ENCODE peak calls at places on chromosomes 6 and 20, in six cellular contexts. One of them, this sample, is unnamed.

GRCh38 chr6:44105993-44106740 is 21.1 kb downstream of the MRPL14 start:
- DNase-seq in kidney: no peak
- DNase-seq in coronary artery: no peak
- DNase-seq in GM23338: no peak
- DNase-seq in HepG2: no peak
- DNase-seq in stomach: no peak
- DNase-seq in this sample: no peak

GRCh38 chr6:100210138-100210872 is 216.3 kb upstream of the MCHR2 start:
- DNase-seq in kidney: no peak
- DNase-seq in coronary artery: no peak
- DNase-seq in GM23338: no peak
- DNase-seq in HepG2: no peak
- DNase-seq in stomach: no peak
- DNase-seq in this sample: no peak

GRCh38 chr20:47262008-47262364 is 94.5 kb downstream of the ZMYND8 start:
- DNase-seq in kidney: no peak
- DNase-seq in coronary artery: no peak
- DNase-seq in GM23338: no peak
- DNase-seq in HepG2: no peak
- DNase-seq in stomach: no peak
- DNase-seq in this sample: no peak

GRCh38 chr6:56370127-56370540 is 122.8 kb upstream of the COL21A1 start:
- DNase-seq in kidney: peak
- DNase-seq in coronary artery: peak
- DNase-seq in GM23338: peak
- DNase-seq in HepG2: peak
- DNase-seq in stomach: peak
- DNase-seq in this sample: peak

GRCh38 chr6:46098678-46099077 is 31.1 kb upstream of the ENPP4 start:
- DNase-seq in kidney: peak
- DNase-seq in coronary artery: no peak
- DNase-seq in GM23338: no peak
- DNase-seq in HepG2: peak
- DNase-seq in stomach: peak
- DNase-seq in this sample: no peak

GRCh38 chr20:24473435-24473834 is 4.0 kb downstream of the SYNDIG1 start:
- DNase-seq in kidney: no peak
- DNase-seq in coronary artery: no peak
- DNase-seq in GM23338: no peak
- DNase-seq in HepG2: no peak
- DNase-seq in stomach: no peak
- DNase-seq in this sample: no peak

GRCh38 chr20:40512567-40512966 is 176.5 kb downstream of the MAFB start:
- DNase-seq in kidney: no peak
- DNase-seq in coronary artery: no peak
- DNase-seq in GM23338: no peak
- DNase-seq in HepG2: no peak
- DNase-seq in stomach: no peak
- DNase-seq in this sample: no peak

GRCh38 chr6:169725270-169726048 is 1.2 kb upstream of the PHF10 start:
- DNase-seq in kidney: peak
- DNase-seq in coronary artery: peak
- DNase-seq in GM23338: peak
- DNase-seq in HepG2: peak
- DNase-seq in stomach: peak
- DNase-seq in this sample: peak

GRCh38 chr6:159606786-159607185 is 86.3 kb downstream of the SOD2 start:
- DNase-seq in kidney: no peak
- DNase-seq in coronary artery: no peak
- DNase-seq in GM23338: no peak
- DNase-seq in HepG2: no peak
- DNase-seq in stomach: no peak
- DNase-seq in this sample: no peak

GRCh38 chr6:36368921-36369880 is 18.3 kb downstream of the ETV7 start:
- DNase-seq in kidney: no peak
- DNase-seq in coronary artery: no peak
- DNase-seq in GM23338: no peak
- DNase-seq in HepG2: no peak
- DNase-seq in stomach: no peak
- DNase-seq in this sample: peak

GRCh38 chr6:82836022-82836575 is 229.5 kb downstream of the UBE3D start:
- DNase-seq in kidney: no peak
- DNase-seq in coronary artery: no peak
- DNase-seq in GM23338: peak
- DNase-seq in HepG2: no peak
- DNase-seq in stomach: no peak
- DNase-seq in this sample: no peak

GRCh38 chr20:19026121-19026878 is 186.1 kb upstream of the SLC24A3 start:
- DNase-seq in kidney: no peak
- DNase-seq in coronary artery: no peak
- DNase-seq in GM23338: no peak
- DNase-seq in HepG2: no peak
- DNase-seq in stomach: no peak
- DNase-seq in this sample: peak

GRCh38 chr20:48190757-48191156 is 405.5 kb upstream of the SULF2 start:
- DNase-seq in kidney: no peak
- DNase-seq in coronary artery: no peak
- DNase-seq in GM23338: no peak
- DNase-seq in HepG2: no peak
- DNase-seq in stomach: no peak
- DNase-seq in this sample: no peak

GRCh38 chr6:139341060-139341459 is 33.4 kb downstream of the CITED2 start:
- DNase-seq in kidney: no peak
- DNase-seq in coronary artery: no peak
- DNase-seq in GM23338: no peak
- DNase-seq in HepG2: no peak
- DNase-seq in stomach: no peak
- DNase-seq in this sample: no peak

GRCh38 chr20:45163071-45163803 is 11.5 kb upstream of the PI3 start:
- DNase-seq in kidney: no peak
- DNase-seq in coronary artery: no peak
- DNase-seq in GM23338: no peak
- DNase-seq in HepG2: no peak
- DNase-seq in stomach: no peak
- DNase-seq in this sample: no peak

GRCh38 chr6:131937703-131938631 is 13.2 kb downstream of the CCN2 start:
- DNase-seq in kidney: no peak
- DNase-seq in coronary artery: no peak
- DNase-seq in GM23338: no peak
- DNase-seq in HepG2: peak
- DNase-seq in stomach: no peak
- DNase-seq in this sample: no peak

GRCh38 chr6:163814494-163815364 is 400.2 kb downstream of the QKI start:
- DNase-seq in kidney: no peak
- DNase-seq in coronary artery: no peak
- DNase-seq in GM23338: no peak
- DNase-seq in HepG2: no peak
- DNase-seq in stomach: no peak
- DNase-seq in this sample: no peak

GRCh38 chr20:36273414-36274247 is 32.5 kb upstream of the DLGAP4 start:
- DNase-seq in kidney: no peak
- DNase-seq in coronary artery: no peak
- DNase-seq in GM23338: peak
- DNase-seq in HepG2: no peak
- DNase-seq in stomach: no peak
- DNase-seq in this sample: no peak

GRCh38 chr20:52015155-52015554 is 176.4 kb downstream of the ZFP64 start:
- DNase-seq in kidney: no peak
- DNase-seq in coronary artery: no peak
- DNase-seq in GM23338: no peak
- DNase-seq in HepG2: no peak
- DNase-seq in stomach: no peak
- DNase-seq in this sample: no peak

GRCh38 chr6:159102373-159103160 is 57.8 kb upstream of the TAGAP start:
- DNase-seq in kidney: no peak
- DNase-seq in coronary artery: peak
- DNase-seq in GM23338: no peak
- DNase-seq in HepG2: no peak
- DNase-seq in stomach: no peak
- DNase-seq in this sample: peak

GRCh38 chr6:143236151-143236788 is 175.6 kb downstream of the AIG1 start:
- DNase-seq in kidney: no peak
- DNase-seq in coronary artery: no peak
- DNase-seq in GM23338: peak
- DNase-seq in HepG2: no peak
- DNase-seq in stomach: no peak
- DNase-seq in this sample: peak

GRCh38 chr20:50121858-50122271 is 8.9 kb upstream of the UBE2V1 start:
- DNase-seq in kidney: peak
- DNase-seq in coronary artery: no peak
- DNase-seq in GM23338: peak
- DNase-seq in HepG2: no peak
- DNase-seq in stomach: no peak
- DNase-seq in this sample: peak

GRCh38 chr6:26158581-26159416 is 71.6 kb downstream of the HFE start:
- DNase-seq in kidney: peak
- DNase-seq in coronary artery: peak
- DNase-seq in GM23338: peak
- DNase-seq in HepG2: no peak
- DNase-seq in stomach: peak
- DNase-seq in this sample: peak

GRCh38 chr6:156971153-156971882 is 194.1 kb downstream of the ARID1B start:
- DNase-seq in kidney: no peak
- DNase-seq in coronary artery: no peak
- DNase-seq in GM23338: no peak
- DNase-seq in HepG2: no peak
- DNase-seq in stomach: no peak
- DNase-seq in this sample: no peak
- H3K27ac ChIP-seq in kidney: no peak
- H3K27ac ChIP-seq in coronary artery: no peak
- H3K27ac ChIP-seq in GM23338: no peak
- H3K27ac ChIP-seq in HepG2: no peak
- H3K27ac ChIP-seq in stomach: no peak
- H3K27ac ChIP-seq in this sample: no peak

GRCh38 chr20:845967-846893 is 12.7 kb downstream of the FAM110A start:
- DNase-seq in kidney: no peak
- DNase-seq in coronary artery: no peak
- DNase-seq in GM23338: no peak
- DNase-seq in HepG2: no peak
- DNase-seq in stomach: no peak
- DNase-seq in this sample: no peak
- H3K4me3 ChIP-seq in kidney: peak
- H3K4me3 ChIP-seq in coronary artery: peak
- H3K4me3 ChIP-seq in GM23338: peak
- H3K4me3 ChIP-seq in HepG2: no peak
- H3K4me3 ChIP-seq in stomach: no peak
- H3K4me3 ChIP-seq in this sample: no peak

GRCh38 chr6:69791065-69791471 is 5.7 kb downstream of the LMBRD1 start:
- DNase-seq in kidney: no peak
- DNase-seq in coronary artery: no peak
- DNase-seq in GM23338: peak
- DNase-seq in HepG2: no peak
- DNase-seq in stomach: no peak
- DNase-seq in this sample: no peak
- H3K27ac ChIP-seq in kidney: no peak
- H3K27ac ChIP-seq in coronary artery: peak
- H3K27ac ChIP-seq in GM23338: peak
- H3K27ac ChIP-seq in HepG2: no peak
- H3K27ac ChIP-seq in stomach: no peak
- H3K27ac ChIP-seq in this sample: no peak

GRCh38 chr6:155171109-155171746 is 92.6 kb upstream of the CLDN20 start:
- DNase-seq in kidney: peak
- DNase-seq in coronary artery: peak
- DNase-seq in GM23338: no peak
- DNase-seq in HepG2: peak
- DNase-seq in stomach: no peak
- DNase-seq in this sample: peak
- H3K4me3 ChIP-seq in kidney: no peak
- H3K4me3 ChIP-seq in coronary artery: peak
- H3K4me3 ChIP-seq in GM23338: no peak
- H3K4me3 ChIP-seq in HepG2: no peak
- H3K4me3 ChIP-seq in stomach: no peak
- H3K4me3 ChIP-seq in this sample: no peak

GRCh38 chr6:24891004-24891403 is 44.8 kb downstream of the RIPOR2 start:
- DNase-seq in kidney: no peak
- DNase-seq in coronary artery: no peak
- DNase-seq in GM23338: no peak
- DNase-seq in HepG2: no peak
- DNase-seq in stomach: no peak
- DNase-seq in this sample: no peak
- H3K27ac ChIP-seq in kidney: no peak
- H3K27ac ChIP-seq in coronary artery: no peak
- H3K27ac ChIP-seq in GM23338: no peak
- H3K27ac ChIP-seq in HepG2: no peak
- H3K27ac ChIP-seq in stomach: no peak
- H3K27ac ChIP-seq in this sample: no peak

GRCh38 chr20:59122377-59122932 is 41.2 kb upstream of the ZNF831 start:
- DNase-seq in kidney: no peak
- DNase-seq in coronary artery: no peak
- DNase-seq in GM23338: no peak
- DNase-seq in HepG2: no peak
- DNase-seq in stomach: no peak
- DNase-seq in this sample: no peak
- H3K4me3 ChIP-seq in kidney: no peak
- H3K4me3 ChIP-seq in coronary artery: no peak
- H3K4me3 ChIP-seq in GM23338: no peak
- H3K4me3 ChIP-seq in HepG2: no peak
- H3K4me3 ChIP-seq in stomach: no peak
- H3K4me3 ChIP-seq in this sample: no peak